ENCODE peak calls at places on chromosomes 13 and 19, in seven cellular contexts. One of them, this sample, is unnamed.

GRCh38 chr19:1512671-1513491 is at the start of gene ADAMTSL5:
- DNase-seq in neuronal stem cell: no peak
- DNase-seq in H9: peak
- DNase-seq in mesendoderm: peak
- DNase-seq in H1: no peak
- DNase-seq in trophoblast cell: peak
- DNase-seq in mesenchymal stem cell: peak
- DNase-seq in this sample: peak

GRCh38 chr13:113110048-113110851 is 4.7 kb downstream of the F7 start:
- DNase-seq in neuronal stem cell: no peak
- DNase-seq in H9: no peak
- DNase-seq in mesendoderm: no peak
- DNase-seq in H1: no peak
- DNase-seq in trophoblast cell: no peak
- DNase-seq in mesenchymal stem cell: no peak
- DNase-seq in this sample: no peak

GRCh38 chr13:43908156-43909126 is 28.7 kb downstream of the LACC1 start:
- DNase-seq in neuronal stem cell: peak
- DNase-seq in H9: no peak
- DNase-seq in mesendoderm: peak
- DNase-seq in H1: no peak
- DNase-seq in trophoblast cell: peak
- DNase-seq in mesenchymal stem cell: peak
- DNase-seq in this sample: peak

GRCh38 chr13:93298741-93299140 is 72.1 kb downstream of the GPC6 start:
- DNase-seq in neuronal stem cell: no peak
- DNase-seq in H9: no peak
- DNase-seq in mesendoderm: no peak
- DNase-seq in H1: no peak
- DNase-seq in trophoblast cell: no peak
- DNase-seq in mesenchymal stem cell: peak
- DNase-seq in this sample: peak

GRCh38 chr13:101536079-101536478 is 83.6 kb downstream of the ITGBL1 start:
- DNase-seq in neuronal stem cell: no peak
- DNase-seq in H9: no peak
- DNase-seq in mesendoderm: no peak
- DNase-seq in H1: no peak
- DNase-seq in trophoblast cell: no peak
- DNase-seq in mesenchymal stem cell: no peak
- DNase-seq in this sample: no peak

GRCh38 chr13:102470283-102470920 is 68.6 kb upstream of the FGF14 start:
- DNase-seq in neuronal stem cell: no peak
- DNase-seq in H9: no peak
- DNase-seq in mesendoderm: no peak
- DNase-seq in H1: no peak
- DNase-seq in trophoblast cell: peak
- DNase-seq in mesenchymal stem cell: no peak
- DNase-seq in this sample: no peak

GRCh38 chr13:112652512-112653458 is 37.1 kb upstream of the ATP11A start:
- DNase-seq in neuronal stem cell: no peak
- DNase-seq in H9: no peak
- DNase-seq in mesendoderm: peak
- DNase-seq in H1: no peak
- DNase-seq in trophoblast cell: no peak
- DNase-seq in mesenchymal stem cell: no peak
- DNase-seq in this sample: no peak

GRCh38 chr13:80814541-80814940 is 473.6 kb upstream of the SPRY2 start:
- DNase-seq in neuronal stem cell: no peak
- DNase-seq in H9: no peak
- DNase-seq in mesendoderm: no peak
- DNase-seq in H1: no peak
- DNase-seq in trophoblast cell: no peak
- DNase-seq in mesenchymal stem cell: no peak
- DNase-seq in this sample: no peak

GRCh38 chr19:10146142-10146541 is 26.4 kb upstream of the EIF3G start:
- DNase-seq in neuronal stem cell: no peak
- DNase-seq in H9: no peak
- DNase-seq in mesendoderm: no peak
- DNase-seq in H1: no peak
- DNase-seq in trophoblast cell: no peak
- DNase-seq in mesenchymal stem cell: no peak
- DNase-seq in this sample: no peak

GRCh38 chr13:107587681-107588080 is 627.7 kb downstream of the LIG4 start:
- DNase-seq in neuronal stem cell: no peak
- DNase-seq in H9: no peak
- DNase-seq in mesendoderm: no peak
- DNase-seq in H1: no peak
- DNase-seq in trophoblast cell: no peak
- DNase-seq in mesenchymal stem cell: no peak
- DNase-seq in this sample: no peak

GRCh38 chr13:28012383-28012782 is 23.9 kb upstream of the URAD start:
- DNase-seq in neuronal stem cell: no peak
- DNase-seq in H9: no peak
- DNase-seq in mesendoderm: no peak
- DNase-seq in H1: no peak
- DNase-seq in trophoblast cell: no peak
- DNase-seq in mesenchymal stem cell: peak
- DNase-seq in this sample: peak

GRCh38 chr13:36341718-36342117 is 4.5 kb downstream of the SPART start:
- DNase-seq in neuronal stem cell: no peak
- DNase-seq in H9: no peak
- DNase-seq in mesendoderm: no peak
- DNase-seq in H1: no peak
- DNase-seq in trophoblast cell: peak
- DNase-seq in mesenchymal stem cell: peak
- DNase-seq in this sample: peak

GRCh38 chr19:37342753-37343152 is 28.1 kb upstream of the ZNF527 start:
- DNase-seq in neuronal stem cell: no peak
- DNase-seq in H9: no peak
- DNase-seq in mesendoderm: no peak
- DNase-seq in H1: no peak
- DNase-seq in trophoblast cell: no peak
- DNase-seq in mesenchymal stem cell: peak
- DNase-seq in this sample: no peak

GRCh38 chr19:44581288-44581687 is 32.1 kb upstream of the IGSF23 start:
- DNase-seq in neuronal stem cell: no peak
- DNase-seq in H9: no peak
- DNase-seq in mesendoderm: no peak
- DNase-seq in H1: no peak
- DNase-seq in trophoblast cell: no peak
- DNase-seq in mesenchymal stem cell: no peak
- DNase-seq in this sample: no peak

GRCh38 chr13:100234524-100235136 is 145.7 kb downstream of the PCCA start:
- DNase-seq in neuronal stem cell: no peak
- DNase-seq in H9: no peak
- DNase-seq in mesendoderm: peak
- DNase-seq in H1: no peak
- DNase-seq in trophoblast cell: no peak
- DNase-seq in mesenchymal stem cell: peak
- DNase-seq in this sample: peak

GRCh38 chr13:43661321-43661720 is 125.5 kb downstream of the ENOX1 start:
- DNase-seq in neuronal stem cell: no peak
- DNase-seq in H9: no peak
- DNase-seq in mesendoderm: no peak
- DNase-seq in H1: no peak
- DNase-seq in trophoblast cell: no peak
- DNase-seq in mesenchymal stem cell: no peak
- DNase-seq in this sample: no peak

GRCh38 chr19:35352448-35353304 is 5.0 kb downstream of the FFAR1 start:
- DNase-seq in neuronal stem cell: peak
- DNase-seq in H9: peak
- DNase-seq in mesendoderm: peak
- DNase-seq in H1: peak
- DNase-seq in trophoblast cell: peak
- DNase-seq in mesenchymal stem cell: peak
- DNase-seq in this sample: peak

GRCh38 chr13:25574437-25575426 is 203.0 kb downstream of the ATP8A2 start:
- DNase-seq in neuronal stem cell: peak
- DNase-seq in H9: peak
- DNase-seq in mesendoderm: peak
- DNase-seq in H1: peak
- DNase-seq in trophoblast cell: peak
- DNase-seq in mesenchymal stem cell: peak
- DNase-seq in this sample: peak

GRCh38 chr13:113785051-113786010 is 26.3 kb downstream of the TMEM255B start:
- DNase-seq in neuronal stem cell: no peak
- DNase-seq in H9: no peak
- DNase-seq in mesendoderm: no peak
- DNase-seq in H1: no peak
- DNase-seq in trophoblast cell: no peak
- DNase-seq in mesenchymal stem cell: peak
- DNase-seq in this sample: peak

GRCh38 chr19:48608798-48609263 is 2.3 kb downstream of the SPACA4 start:
- DNase-seq in neuronal stem cell: no peak
- DNase-seq in H9: peak
- DNase-seq in mesendoderm: peak
- DNase-seq in H1: no peak
- DNase-seq in trophoblast cell: no peak
- DNase-seq in mesenchymal stem cell: no peak
- DNase-seq in this sample: no peak

GRCh38 chr19:7917292-7918061 is 2.7 kb upstream of the SNAPC2 start:
- DNase-seq in neuronal stem cell: no peak
- DNase-seq in H9: peak
- DNase-seq in mesendoderm: peak
- DNase-seq in H1: no peak
- DNase-seq in trophoblast cell: peak
- DNase-seq in mesenchymal stem cell: peak
- DNase-seq in this sample: peak

GRCh38 chr13:29991343-29991742 is 140.9 kb upstream of the UBL3 start:
- DNase-seq in neuronal stem cell: no peak
- DNase-seq in H9: no peak
- DNase-seq in mesendoderm: peak
- DNase-seq in H1: no peak
- DNase-seq in trophoblast cell: no peak
- DNase-seq in mesenchymal stem cell: peak
- DNase-seq in this sample: peak

GRCh38 chr19:12611361-12611699 is 610 bp downstream of the ZNF791 start:
- DNase-seq in neuronal stem cell: peak
- DNase-seq in H9: peak
- DNase-seq in mesendoderm: peak
- DNase-seq in H1: no peak
- DNase-seq in trophoblast cell: peak
- DNase-seq in mesenchymal stem cell: peak
- DNase-seq in this sample: peak

GRCh38 chr19:12847159-12848139 is 9.1 kb downstream of the MAST1 start:
- DNase-seq in neuronal stem cell: peak
- DNase-seq in H9: peak
- DNase-seq in mesendoderm: peak
- DNase-seq in H1: no peak
- DNase-seq in trophoblast cell: peak
- DNase-seq in mesenchymal stem cell: peak
- DNase-seq in this sample: peak

GRCh38 chr19:35031072-35031881 is 1.0 kb downstream of the SCN1B start:
- DNase-seq in neuronal stem cell: no peak
- DNase-seq in H9: peak
- DNase-seq in mesendoderm: peak
- DNase-seq in H1: no peak
- DNase-seq in trophoblast cell: peak
- DNase-seq in mesenchymal stem cell: peak
- DNase-seq in this sample: peak

GRCh38 chr19:18650468-18651001 is 13.7 kb downstream of the KLHL26 start:
- DNase-seq in neuronal stem cell: no peak
- DNase-seq in H9: no peak
- DNase-seq in mesendoderm: no peak
- DNase-seq in H1: no peak
- DNase-seq in trophoblast cell: no peak
- DNase-seq in mesenchymal stem cell: peak
- DNase-seq in this sample: peak
- H3K18ac ChIP-seq in neuronal stem cell: no peak
- H3K18ac ChIP-seq in H9: no peak
- H3K18ac ChIP-seq in mesendoderm: no peak
- H3K18ac ChIP-seq in H1: no peak
- H3K18ac ChIP-seq in trophoblast cell: no peak
- H3K18ac ChIP-seq in mesenchymal stem cell: peak
- H3K18ac ChIP-seq in this sample: peak

GRCh38 chr13:109397285-109397684 is 389.1 kb downstream of the IRS2 start:
- DNase-seq in neuronal stem cell: no peak
- DNase-seq in H9: no peak
- DNase-seq in mesendoderm: no peak
- DNase-seq in H1: no peak
- DNase-seq in trophoblast cell: no peak
- DNase-seq in mesenchymal stem cell: no peak
- DNase-seq in this sample: no peak
- H3K18ac ChIP-seq in neuronal stem cell: no peak
- H3K18ac ChIP-seq in H9: no peak
- H3K18ac ChIP-seq in mesendoderm: no peak
- H3K18ac ChIP-seq in H1: no peak
- H3K18ac ChIP-seq in trophoblast cell: no peak
- H3K18ac ChIP-seq in mesenchymal stem cell: no peak
- H3K18ac ChIP-seq in this sample: no peak

GRCh38 chr13:79468402-79468801 is 12.6 kb upstream of the NDFIP2 start:
- DNase-seq in neuronal stem cell: no peak
- DNase-seq in H9: no peak
- DNase-seq in mesendoderm: no peak
- DNase-seq in H1: no peak
- DNase-seq in trophoblast cell: no peak
- DNase-seq in mesenchymal stem cell: no peak
- DNase-seq in this sample: no peak
- H3K18ac ChIP-seq in neuronal stem cell: no peak
- H3K18ac ChIP-seq in H9: no peak
- H3K18ac ChIP-seq in mesendoderm: no peak
- H3K18ac ChIP-seq in H1: no peak
- H3K18ac ChIP-seq in trophoblast cell: no peak
- H3K18ac ChIP-seq in mesenchymal stem cell: no peak
- H3K18ac ChIP-seq in this sample: no peak

GRCh38 chr19:40421468-40421778 is 4.4 kb downstream of the SERTAD1 start:
- DNase-seq in neuronal stem cell: no peak
- DNase-seq in H9: no peak
- DNase-seq in mesendoderm: no peak
- DNase-seq in H1: no peak
- DNase-seq in trophoblast cell: no peak
- DNase-seq in mesenchymal stem cell: no peak
- DNase-seq in this sample: no peak

GRCh38 chr19:40420766-40421467 is 4.9 kb downstream of the SERTAD1 start:
- DNase-seq in neuronal stem cell: peak
- DNase-seq in H9: peak
- DNase-seq in mesendoderm: peak
- DNase-seq in H1: no peak
- DNase-seq in trophoblast cell: peak
- DNase-seq in mesenchymal stem cell: peak
- DNase-seq in this sample: peak

GRCh38 chr19:40420451-40420765 is 5.4 kb downstream of the SERTAD1 start:
- DNase-seq in neuronal stem cell: no peak
- DNase-seq in H9: no peak
- DNase-seq in mesendoderm: no peak
- DNase-seq in H1: no peak
- DNase-seq in trophoblast cell: no peak
- DNase-seq in mesenchymal stem cell: no peak
- DNase-seq in this sample: no peak

GRCh38 chr19:40419066-40419612 is 6.0 kb upstream of the PRX start:
- DNase-seq in neuronal stem cell: no peak
- DNase-seq in H9: peak
- DNase-seq in mesendoderm: no peak
- DNase-seq in H1: no peak
- DNase-seq in trophoblast cell: no peak
- DNase-seq in mesenchymal stem cell: peak
- DNase-seq in this sample: no peak

GRCh38 chr19:40419780-40420179 is 6.0 kb downstream of the SERTAD1 start:
- DNase-seq in neuronal stem cell: no peak
- DNase-seq in H9: no peak
- DNase-seq in mesendoderm: no peak
- DNase-seq in H1: no peak
- DNase-seq in trophoblast cell: no peak
- DNase-seq in mesenchymal stem cell: no peak
- DNase-seq in this sample: no peak
- H3K18ac ChIP-seq in neuronal stem cell: no peak
- H3K18ac ChIP-seq in H9: no peak
- H3K18ac ChIP-seq in mesendoderm: no peak
- H3K18ac ChIP-seq in H1: no peak
- H3K18ac ChIP-seq in trophoblast cell: no peak
- H3K18ac ChIP-seq in mesenchymal stem cell: no peak
- H3K18ac ChIP-seq in this sample: no peak

This sample was measured in IMR-90.